ENCODE peak calls at places on chromosome X, in seven cellular contexts. I, R, D, L, X, G and A are unnamed samples.

GRCh38 chrX:56233100-56233499 is 944 bp downstream of the KLF8 start:
- DNase-seq in I (no peak), R (no peak), D (no peak), L (no peak), X (no peak), G (no peak), A (no peak)

GRCh38 chrX:46803140-46803539 is 33.7 kb upstream of the RP2 start:
- DNase-seq in I (no peak), R (peak; percentile 17), D (no peak), L (peak; percentile 36), X (no peak), G (no peak), A (no peak)

GRCh38 chrX:38805294-38806053 is 4.2 kb downstream of the MID1IP1 start:
- DNase-seq in I (peak; percentile 66), R (peak; percentile 78), D (peak; percentile 59), L (peak; percentile 71), X (peak; percentile 66), G (peak; percentile 15), A (peak; percentile 76)

GRCh38 chrX:120001787-120002186 is 58.2 kb upstream of the NKAP start:
- DNase-seq in I (no peak), R (no peak), D (no peak), L (no peak), X (no peak), G (no peak), A (no peak)

GRCh38 chrX:30151964-30152363 is 63.4 kb upstream of the MAGEB2 start:
- DNase-seq in I (no peak), R (no peak), D (no peak), L (no peak), X (no peak), G (no peak), A (no peak)

GRCh38 chrX:10111364-10112148 is 45.2 kb upstream of the CLCN4 start:
- DNase-seq in I (no peak), R (no peak), D (no peak), L (no peak), X (no peak), G (no peak), A (no peak)

GRCh38 chrX:53714580-53715335 is 28.2 kb upstream of the HUWE1 start:
- DNase-seq in I (peak; percentile 51), R (no peak), D (peak; percentile 19), L (peak; percentile 50), X (no peak), G (no peak), A (no peak)

GRCh38 chrX:39693298-39693697 is 404.5 kb downstream of the BCOR start:
- DNase-seq in I (no peak), R (no peak), D (peak; percentile 28), L (no peak), X (peak; percentile 3), G (no peak), A (no peak)

GRCh38 chrX:13649823-13650222 is 3.1 kb upstream of the TCEANC start:
- DNase-seq in I (no peak), R (no peak), D (no peak), L (no peak), X (no peak), G (no peak), A (no peak)

GRCh38 chrX:152817082-152817744 is 13.3 kb downstream of the CETN2 start:
- DNase-seq in I (peak; percentile 31), R (peak; percentile 45), D (no peak), L (peak; percentile 70), X (no peak), G (no peak), A (peak; percentile 52)

GRCh38 chrX:94722578-94722977 is 1048.6 kb downstream of the FAM133A start:
- DNase-seq in I (no peak), R (no peak), D (no peak), L (no peak), X (no peak), G (no peak), A (no peak)

GRCh38 chrX:1743105-1743504 is 128.2 kb downstream of the ASMT start:
- DNase-seq in I (no peak), R (no peak), D (no peak), L (peak; percentile 4), X (peak; percentile 18), G (no peak), A (no peak)

GRCh38 chrX:74579597-74580209 is 34.7 kb downstream of the RLIM start:
- DNase-seq in I (no peak), R (no peak), D (no peak), L (no peak), X (no peak), G (no peak), A (no peak)

GRCh38 chrX:53080628-53081580 is 1.3 kb upstream of the TSPYL2 start:
- DNase-seq in I (no peak), R (no peak), D (no peak), L (peak; percentile 35), X (no peak), G (no peak), A (no peak)

GRCh38 chrX:49042581-49043219 is 457 bp downstream of the TFE3 start:
- DNase-seq in I (peak; percentile 10), R (no peak), D (no peak), L (peak; percentile 28), X (peak; percentile 3), G (no peak), A (peak; percentile 48)

GRCh38 chrX:76517544-76517943 is 90.0 kb downstream of the MAGEE1 start:
- DNase-seq in I (no peak), R (no peak), D (no peak), L (no peak), X (no peak), G (no peak), A (no peak)